ENCODE peak calls at places on chromosomes 7 and 10, in five cellular contexts. S is T follicular helper cell, I is HFFc6, G is astrocyte of the cerebellum, D is T-cell. E is an unnamed sample.

GRCh38 chr10:100896876-100897461 is 15.8 kb upstream of the SLF2 start:
- DNase-seq in G (no peak), I (no peak), D (no peak), S (no peak), E (peak)

GRCh38 chr10:126225672-126226007 is 162.6 kb downstream of the ADAM12 start:
- DNase-seq in D (no peak), G (no peak), S (no peak), I (no peak), E (no peak)

GRCh38 chr7:94525917-94526316 is 16.3 kb downstream of the CASD1 start:
- DNase-seq in D (no peak), S (no peak), I (no peak), G (no peak), E (no peak)

GRCh38 chr7:74514131-74514591 is 60.5 kb downstream of the GTF2IRD1 start:
- DNase-seq in D (no peak), I (no peak), G (no peak), S (no peak), E (peak)

GRCh38 chr10:133391761-133392518 is 2.0 kb upstream of the MTG1 start:
- DNase-seq in S (no peak), I (no peak), D (no peak), G (no peak), E (no peak)

GRCh38 chr7:104175336-104175984 is 32.4 kb downstream of the ORC5 start:
- DNase-seq in I (no peak), D (no peak), S (no peak), G (no peak), E (no peak)

GRCh38 chr10:91381562-91381923 is 28.6 kb upstream of the HECTD2 start:
- DNase-seq in I (no peak), D (no peak), G (no peak), S (no peak), E (no peak)

GRCh38 chr7:99562832-99563231 is 4.4 kb downstream of the ZNF655 start:
- DNase-seq in I (peak), D (no peak), G (peak), S (no peak), E (peak)

GRCh38 chr10:117217196-117217761 is 20.0 kb downstream of the KCNK18 start:
- DNase-seq in G (no peak), S (no peak), I (no peak), D (no peak), E (peak)

GRCh38 chr10:44476421-44476820 is 91.5 kb upstream of the CXCL12 start:
- DNase-seq in I (no peak), S (no peak), G (no peak), D (no peak), E (no peak)

GRCh38 chr10:102420443-102420809 is 210 bp upstream of the FBXL15 start:
- DNase-seq in G (no peak), I (no peak), S (no peak), D (no peak), E (peak)

GRCh38 chr7:90266808-90267207 is 21.8 kb downstream of the CFAP69 start:
- DNase-seq in D (no peak), S (no peak), I (no peak), G (no peak), E (no peak)

E was measured in NCI-H69.